ENCODE peak calls at places on chromosomes 2 and 18, in ten cellular contexts. O is retinal pigment epithelial cell; R is activated T-cell treated with anti-CD3 and anti-CD28 coated beads, Interleukin-2, amount 50 U/mL, for 4 hours; L is H7; B is Kasumi-1; X is ACHN; D is astrocyte; S is fibroblast of villous mesenchyme; E is fibroblast of pulmonary artery; G is amniotic epithelial cell. A is an unnamed sample.

GRCh38 chr2:14427982-14428567 is 204.4 kb upstream of the LRATD1 start:
- DNase-seq in O (peak; percentile 37), R (no peak), L (no peak), B (no peak), X (no peak), D (peak; percentile 90), S (peak; percentile 11), E (peak; percentile 4), G (peak; percentile 7), A (peak; percentile 26)

GRCh38 chr2:182015334-182016109 is 29.9 kb downstream of the PPP1R1C start:
- DNase-seq in O (no peak), R (no peak), L (no peak), B (no peak), X (peak; percentile 26), D (peak; percentile 87), S (no peak), E (no peak), G (peak; percentile 21), A (no peak)

GRCh38 chr18:36672437-36673344 is 156.1 kb downstream of the TPGS2 start:
- DNase-seq in O (no peak), R (no peak), L (no peak), B (peak; percentile 77), X (no peak), D (peak; percentile 49), S (peak; percentile 42), E (peak; percentile 72), G (peak; percentile 69), A (no peak)

GRCh38 chr2:163185160-163185559 is 346.6 kb upstream of the KCNH7 start:
- DNase-seq in O (peak; percentile 96), R (no peak), L (no peak), B (no peak), X (no peak), D (no peak), S (peak; percentile 13), E (no peak), G (peak; percentile 39), A (no peak)

GRCh38 chr18:34701911-34702310 is 8.2 kb upstream of the DTNA start:
- DNase-seq in O (no peak), R (no peak), L (no peak), B (no peak), X (no peak), D (no peak), S (no peak), E (no peak), G (no peak), A (no peak)

GRCh38 chr2:19990416-19990728 is 467 bp upstream of the WDR35 start:
- DNase-seq in O (no peak), R (no peak), L (no peak), B (no peak), X (no peak), D (no peak), S (peak; percentile 6), E (no peak), G (no peak), A (no peak)

GRCh38 chr2:155368934-155369333 is 670.4 kb downstream of the KCNJ3 start:
- DNase-seq in O (no peak), R (no peak), L (no peak), B (peak; percentile 59), X (peak; percentile 45), D (no peak), S (peak; percentile 7), E (peak; percentile 19), G (peak; percentile 3), A (peak; percentile 28)

GRCh38 chr2:227153766-227154486 is 10.1 kb downstream of the COL4A4 start:
- DNase-seq in O (no peak), R (no peak), L (no peak), B (no peak), X (no peak), D (no peak), S (no peak), E (no peak), G (no peak), A (no peak)

GRCh38 chr2:98468621-98469236 is 24.1 kb downstream of the INPP4A start:
- DNase-seq in O (no peak), R (peak; percentile 40), L (no peak), B (no peak), X (no peak), D (peak; percentile 47), S (no peak), E (peak; percentile 39), G (peak; percentile 63), A (no peak)

GRCh38 chr2:118148133-118148532 is 59.9 kb downstream of the INSIG2 start:
- DNase-seq in O (no peak), R (no peak), L (no peak), B (no peak), X (no peak), D (no peak), S (no peak), E (no peak), G (no peak), A (no peak)

GRCh38 chr2:183123117-183123958 is 905 bp upstream of the NUP35 start:
- DNase-seq in O (no peak), R (no peak), L (no peak), B (no peak), X (no peak), D (no peak), S (no peak), E (no peak), G (no peak), A (no peak)

GRCh38 chr18:59627414-59627813 is 69.8 kb downstream of the CCBE1 start:
- DNase-seq in O (no peak), R (no peak), L (no peak), B (no peak), X (no peak), D (no peak), S (no peak), E (no peak), G (no peak), A (no peak)

GRCh38 chr2:41930807-41931566 is 116.8 kb upstream of the PKDCC start:
- DNase-seq in O (no peak), R (no peak), L (no peak), B (no peak), X (peak; percentile 77), D (peak; percentile 60), S (peak; percentile 96), E (no peak), G (peak; percentile 70), A (no peak)

GRCh38 chr2:194333091-194333490 is 1323.9 kb upstream of the SLC39A10 start:
- DNase-seq in O (no peak), R (no peak), L (no peak), B (no peak), X (no peak), D (no peak), S (peak; percentile 1), E (no peak), G (no peak), A (no peak)

GRCh38 chr2:240196716-240197438 is 56.4 kb upstream of the OTOS start:
- DNase-seq in O (no peak), R (no peak), L (peak; percentile 6), B (no peak), X (no peak), D (no peak), S (no peak), E (no peak), G (no peak), A (no peak)

GRCh38 chr2:200189964-200190363 is 116.5 kb upstream of the SPATS2L start:
- DNase-seq in O (peak; percentile 57), R (no peak), L (no peak), B (no peak), X (no peak), D (peak; percentile 23), S (peak; percentile 28), E (no peak), G (no peak), A (no peak)

GRCh38 chr2:239380831-239381708 is 19.8 kb downstream of the HDAC4 start:
- DNase-seq in O (no peak), R (peak; percentile 60), L (no peak), B (no peak), X (no peak), D (no peak), S (no peak), E (no peak), G (no peak), A (peak; percentile 80)

GRCh38 chr2:28552045-28552823 is 56.4 kb downstream of the PLB1 start:
- DNase-seq in O (no peak), R (no peak), L (no peak), B (no peak), X (peak; percentile 16), D (peak; percentile 52), S (no peak), E (peak; percentile 39), G (peak; percentile 55), A (peak; percentile 38)

A was measured in dermis blood vessel endothelial cell.